ENCODE peak calls at places on chromosomes 4 and X, in five cellular contexts. A is MM.1S, N is PC-3, Y is GM23248, D is GM23338. O is an unnamed sample. For H3F3A, the result is how much of the 10 kb centered on the place peaks cover.

GRCh38 chr4:38177792-38178665 is 217.8 kb downstream of the PTTG2 start:
- DNase-seq in N (no peak), Y (peak), D (no peak), A (peak), O (no peak)

GRCh38 chr4:83964996-83965541 is 429.2 kb downstream of the GPAT3 start:
- DNase-seq in Y (peak), D (peak), A (no peak), N (no peak), O (peak)

GRCh38 chrX:24498181-24498580 is 33.1 kb downstream of the PDK3 start:
- DNase-seq in N (no peak), D (peak), A (peak), Y (peak), O (peak)

GRCh38 chr4:83658806-83659205 is 122.9 kb downstream of the GPAT3 start:
- DNase-seq in D (no peak), A (no peak), N (no peak), Y (peak), O (no peak)

GRCh38 chr4:8185930-8186329 is 13.2 kb upstream of the SH3TC1 start:
- DNase-seq in A (no peak), N (no peak), Y (peak), D (no peak), O (no peak)

GRCh38 chr4:184836613-184837012 is 10.8 kb upstream of the ACSL1 start:
- DNase-seq in A (no peak), Y (no peak), D (no peak), N (no peak), O (no peak)

GRCh38 chr4:152485726-152486276 is 50.1 kb downstream of the FBXW7 start:
- DNase-seq in Y (peak), D (no peak), A (no peak), N (peak), O (no peak)

GRCh38 chrX:53356186-53356585 is 66.3 kb downstream of the SMC1A start:
- DNase-seq in Y (peak), D (peak), A (no peak), N (peak), O (peak)

GRCh38 chr4:85778809-85779124 is 303.8 kb downstream of the ARHGAP24 start:
- DNase-seq in D (no peak), N (peak), Y (peak), A (no peak), O (no peak)

GRCh38 chrX:44674906-44675305 is 132.2 kb upstream of the FUNDC1 start:
- DNase-seq in N (no peak), Y (no peak), A (no peak), D (no peak), O (no peak)

GRCh38 chr4:94577136-94577535 is 125.4 kb downstream of the PDLIM5 start:
- DNase-seq in A (no peak), D (peak), N (no peak), Y (peak), O (peak)

DNA sequence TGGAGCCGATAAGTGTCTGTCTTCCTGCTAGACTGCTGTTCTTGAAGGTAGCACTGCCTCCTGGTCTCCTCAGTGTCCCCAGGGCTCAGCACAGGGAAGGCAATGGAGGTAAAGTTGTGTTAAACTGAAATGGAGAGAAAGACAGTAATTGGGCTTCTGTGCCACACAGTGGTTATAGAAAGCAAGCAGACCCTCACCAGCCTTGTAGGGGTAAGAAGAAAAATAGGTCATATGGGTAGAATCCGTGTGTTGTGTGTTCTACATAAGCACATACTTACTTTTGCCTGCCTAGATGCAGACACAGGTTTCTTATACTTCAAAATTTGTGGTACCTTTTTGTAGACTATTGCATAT is 49.7 kb downstream of the RHOH start:
- DNase-seq in Y (no peak), N (no peak), D (no peak), A (no peak), O (no peak)
- H3F3A ChIP-seq in Y (under half), N (under half), D (under half), A (under half), O (under half)

DNA sequence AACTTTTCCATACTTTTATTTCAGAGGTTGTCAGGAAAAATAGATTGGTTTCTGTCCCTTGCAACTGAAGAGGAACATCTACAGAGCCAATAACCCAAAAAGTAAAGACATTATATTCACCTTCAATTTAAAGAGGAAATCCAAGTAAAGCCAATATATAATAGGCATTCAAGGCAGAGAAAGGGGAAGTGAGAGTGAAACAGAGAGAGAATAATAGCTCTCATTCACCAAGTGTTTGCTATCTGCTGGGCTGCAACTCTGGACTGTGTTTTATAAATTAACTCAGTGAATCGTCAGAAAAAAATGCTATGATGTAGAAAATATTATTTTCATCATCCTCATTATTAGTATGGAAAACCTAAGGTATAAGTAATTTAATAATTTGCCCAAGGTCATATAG is 448.5 kb downstream of the TRAM1L1 start:
- DNase-seq in A (peak), N (no peak), D (no peak), Y (no peak), O (no peak)
- H2AFZ ChIP-seq in A (no peak), N (no peak), D (no peak), Y (no peak), O (no peak)

GRCh38 chr4:65983062-65983461 is 312.8 kb upstream of the EPHA5 start:
- DNase-seq in D (no peak), N (no peak), Y (no peak), A (no peak), O (no peak)
- H3K4me3 ChIP-seq in D (no peak), N (no peak), Y (no peak), A (no peak), O (no peak)

GRCh38 chrX:100643943-100644587 is at the start of gene SRPX2:
- DNase-seq in A (no peak), Y (peak), N (peak), D (no peak), O (no peak)

GRCh38 chrX:100647095-100647494 is 3.1 kb downstream of the SRPX2 start:
- DNase-seq in D (no peak), Y (peak), A (no peak), N (no peak), O (no peak)

GRCh38 chrX:100642296-100642695 is 1.7 kb upstream of the SRPX2 start:
- DNase-seq in N (peak), Y (no peak), A (no peak), D (peak), O (no peak)

GRCh38 chrX:100645106-100645505 is 1.1 kb downstream of the SRPX2 start:
- DNase-seq in D (no peak), N (peak), Y (peak), A (no peak), O (no peak)

DNA sequence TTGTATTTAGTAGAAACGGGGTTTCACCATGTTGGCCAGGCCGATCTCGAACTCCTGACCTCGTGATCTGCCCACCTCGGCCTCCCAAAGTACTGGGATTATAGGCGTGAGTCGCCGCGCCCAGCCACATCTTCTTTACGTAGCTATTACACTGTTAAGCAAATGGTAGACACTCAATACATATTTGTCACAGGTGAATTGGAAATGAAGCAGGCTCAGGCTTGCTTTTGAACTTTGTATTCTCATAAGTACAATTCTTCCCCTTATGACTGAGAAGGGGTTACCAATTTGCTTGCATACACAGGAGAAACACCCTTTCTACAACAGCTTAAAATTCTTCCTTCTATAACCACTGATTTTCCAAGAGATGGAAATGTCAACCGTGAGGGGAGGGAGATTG is 787 bp upstream of the SRPX2 start:
- DNase-seq in N (no peak), A (no peak), Y (no peak), D (no peak), O (no peak)
- H3F3A ChIP-seq in N (under half), A (under half), Y (under half), D (under half), O (under half)

GRCh38 chr4:31160146-31160545 is 440.0 kb downstream of the PCDH7 start:
- DNase-seq in D (no peak), N (no peak), A (no peak), Y (no peak), O (no peak)
- H2AFZ ChIP-seq in D (no peak), N (no peak), A (no peak), Y (no peak), O (no peak)

DNA sequence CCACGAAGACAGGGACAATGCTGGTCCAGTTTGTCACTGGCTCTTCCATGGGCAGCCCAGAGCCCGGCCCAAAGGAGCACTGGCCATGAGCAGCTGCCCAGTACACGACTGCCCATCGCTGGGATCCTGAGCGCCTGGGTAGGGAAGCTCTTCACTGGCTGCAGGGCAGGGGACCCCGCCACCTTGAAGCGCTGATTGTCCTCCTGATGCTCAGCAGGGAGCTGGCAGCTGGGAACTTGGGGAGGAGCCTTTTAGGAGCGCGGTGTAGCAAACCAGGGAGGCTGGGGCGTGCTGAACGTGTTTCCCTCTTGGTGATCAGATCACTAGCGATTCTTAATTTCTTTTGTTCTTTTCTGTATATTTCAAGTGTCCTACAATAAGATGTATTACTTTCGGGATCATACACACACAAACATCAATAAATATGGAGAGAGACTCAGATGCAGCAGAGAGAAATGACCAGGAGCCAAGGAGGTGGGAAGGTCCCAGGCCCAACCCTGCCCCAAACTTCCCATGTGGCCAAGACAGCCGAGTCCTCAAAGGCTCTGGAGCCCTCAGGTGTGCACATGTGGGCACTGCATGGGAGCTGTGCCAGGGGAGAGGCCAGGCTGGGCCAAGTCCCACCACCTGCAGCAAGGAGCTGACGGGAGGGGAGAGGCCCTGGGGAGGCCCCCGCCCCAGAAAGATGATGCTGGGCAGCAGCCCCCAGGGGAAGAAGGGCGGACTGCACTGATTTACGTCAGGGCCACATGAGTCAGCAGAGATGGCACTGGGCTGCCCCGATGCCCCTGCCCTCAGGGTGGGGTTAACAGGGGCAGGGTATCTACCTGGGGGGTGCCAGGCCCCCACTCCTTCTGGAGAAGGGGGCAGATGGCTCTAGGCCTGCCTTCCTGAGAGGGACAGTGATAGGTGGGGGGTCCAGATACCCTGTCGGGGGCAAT is 1.6 kb downstream of the L1CAM start:
- DNase-seq in D (peak), Y (no peak), A (no peak), N (peak), O (no peak)
- H3K4me3 ChIP-seq in D (peak), Y (no peak), A (no peak), N (peak), O (no peak)

GRCh38 chrX:78543281-78543680 is 115.8 kb downstream of the RTL3 start:
- DNase-seq in N (no peak), Y (no peak), A (no peak), D (no peak), O (no peak)

GRCh38 chrX:78540171-78540570 is 119.0 kb downstream of the RTL3 start:
- DNase-seq in Y (no peak), D (no peak), N (no peak), A (no peak), O (no peak)

GRCh38 chrX:78548012-78548411 is 111.1 kb downstream of the RTL3 start:
- DNase-seq in Y (peak), N (peak), A (no peak), D (no peak), O (no peak)

GRCh38 chrX:78545233-78545632 is 113.9 kb downstream of the RTL3 start:
- DNase-seq in Y (no peak), D (no peak), A (no peak), N (peak), O (no peak)
- H3F3A ChIP-seq in Y (under half), D (under half), A (under half), N (under half), O (under half)